ENCODE peak calls at places on chromosome 10, in four cellular contexts. P is HTR-8/SVneo, A is AG08395, W is nucleus accumbens. Y is an unnamed sample.

GRCh38 chr10:111360260-111360925 is 283.6 kb downstream of the ADRA2A start:
- DNase-seq in A (peak), P (peak), W (no peak), Y (no peak)

GRCh38 chr10:29740981-29741545 is 106.3 kb upstream of the SVIL start:
- DNase-seq in A (no peak), P (no peak), W (no peak), Y (no peak)

GRCh38 chr10:132112611-132113010 is 46.9 kb downstream of the JAKMIP3 start:
- DNase-seq in W (no peak), A (no peak), P (no peak), Y (peak)

GRCh38 chr10:122407375-122408125 is 33.0 kb downstream of the PLEKHA1 start:
- DNase-seq in A (no peak), W (no peak), P (no peak), Y (no peak)

GRCh38 chr10:131242007-131242406 is 69.5 kb downstream of the TCERG1L start:
- DNase-seq in W (no peak), P (no peak), A (no peak), Y (no peak)

GRCh38 chr10:844552-844951 is 87.0 kb downstream of the LARP4B start:
- DNase-seq in P (no peak), W (no peak), A (no peak), Y (no peak)

GRCh38 chr10:99418910-99419624 is 11.4 kb downstream of the GOT1 start:
- DNase-seq in P (no peak), W (no peak), A (no peak), Y (no peak)

GRCh38 chr10:74718208-74718607 is 108.2 kb upstream of the KAT6B start:
- DNase-seq in W (no peak), P (no peak), A (no peak), Y (no peak)

GRCh38 chr10:99172130-99172738 is 63.4 kb downstream of the HPSE2 start:
- DNase-seq in P (peak), A (peak), W (no peak), Y (no peak)

GRCh38 chr10:124157286-124157685 is 63.9 kb upstream of the CHST15 start:
- DNase-seq in A (peak), W (no peak), P (no peak), Y (no peak)

GRCh38 chr10:95648138-95648537 is 8.4 kb downstream of the ALDH18A1 start:
- DNase-seq in P (no peak), W (no peak), A (no peak), Y (no peak)

GRCh38 chr10:35661236-35661635 is 19.1 kb upstream of the FZD8 start:
- DNase-seq in W (no peak), A (no peak), P (no peak), Y (no peak)

GRCh38 chr10:4984971-4985594 is 18.6 kb downstream of the AKR1C2 start:
- DNase-seq in W (no peak), P (no peak), A (peak), Y (no peak)

GRCh38 chr10:121127151-121127906 is 276.2 kb downstream of the WDR11 start:
- DNase-seq in P (no peak), A (no peak), W (no peak), Y (no peak)

GRCh38 chr10:12844796-12845524 is 156.6 kb downstream of the CCDC3 start:
- DNase-seq in W (no peak), P (peak), A (peak), Y (no peak)

GRCh38 chr10:58675321-58675720 is 162.6 kb downstream of the BICC1 start:
- DNase-seq in W (no peak), A (no peak), P (no peak), Y (no peak)

GRCh38 chr10:36469585-36469984 is 655.8 kb upstream of the ANKRD30A start:
- DNase-seq in W (no peak), P (no peak), A (peak), Y (no peak)

GRCh38 chr10:25113231-25114035 is 61.4 kb upstream of the GPR158 start:
- DNase-seq in A (peak), P (peak), W (peak), Y (peak)